ENCODE peak calls at places on chromosomes 16 and 17, in nine cellular contexts. U, V, A, X, N, E, H, J and O are unnamed samples.

GRCh38 chr16:84692451-84692850 is 7.3 kb upstream of the USP10 start:
- DNase-seq in U (no peak), V (no peak), A (peak), X (no peak), N (no peak), E (no peak), H (no peak), J (no peak), O (peak)

GRCh38 chr16:31568577-31569359 is 41.1 kb downstream of the AHSP start:
- DNase-seq in U (no peak), V (no peak), A (no peak), X (no peak), N (no peak), E (peak), H (no peak), J (peak), O (no peak)

GRCh38 chr17:65278050-65278819 is 141.1 kb downstream of the RGS9 start:
- DNase-seq in U (peak), V (peak), A (peak), X (no peak), N (peak), E (peak), H (no peak), J (peak), O (no peak)

GRCh38 chr16:70679653-70680494 is 6.0 kb downstream of the MTSS2 start:
- DNase-seq in U (peak), V (no peak), A (no peak), X (no peak), N (peak), E (peak), H (no peak), J (peak), O (no peak)

GRCh38 chr17:43406676-43407645 is 8.2 kb downstream of the ARL4D start:
- DNase-seq in U (no peak), V (no peak), A (no peak), X (no peak), N (no peak), E (peak), H (no peak), J (no peak), O (no peak)

GRCh38 chr16:64089697-64090096 is 1032.2 kb downstream of the CDH11 start:
- DNase-seq in U (no peak), V (no peak), A (peak), X (no peak), N (no peak), E (peak), H (no peak), J (peak), O (no peak)

GRCh38 chr17:81217531-81217930 is 5.2 kb downstream of the CEP131 start:
- DNase-seq in U (no peak), V (no peak), A (no peak), X (no peak), N (no peak), E (no peak), H (no peak), J (no peak), O (no peak)

GRCh38 chr16:48014349-48015135 is 141.3 kb downstream of the ABCC12 start:
- DNase-seq in U (peak), V (peak), A (peak), X (no peak), N (no peak), E (peak), H (peak), J (no peak), O (no peak)

GRCh38 chr17:59361916-59362810 is 30.7 kb downstream of the YPEL2 start:
- DNase-seq in U (no peak), V (no peak), A (no peak), X (peak), N (no peak), E (no peak), H (no peak), J (no peak), O (no peak)

GRCh38 chr17:28717578-28718316 is at the start of gene RAB34:
- DNase-seq in U (peak), V (no peak), A (no peak), X (no peak), N (no peak), E (peak), H (no peak), J (no peak), O (no peak)

GRCh38 chr17:31684901-31685300 is 174.1 kb downstream of the COPRS start:
- DNase-seq in U (no peak), V (no peak), A (no peak), X (no peak), N (no peak), E (no peak), H (no peak), J (no peak), O (no peak)

GRCh38 chr16:31452631-31453106 is 6.6 kb upstream of the ARMC5 start:
- DNase-seq in U (no peak), V (no peak), A (no peak), X (no peak), N (peak), E (peak), H (no peak), J (no peak), O (no peak)

GRCh38 chr16:89442990-89443726 is 47.2 kb downstream of the ANKRD11 start:
- DNase-seq in U (peak), V (peak), A (peak), X (no peak), N (no peak), E (no peak), H (no peak), J (peak), O (peak)

GRCh38 chr17:34519286-34519685 is 60.1 kb upstream of the TMEM132E start:
- DNase-seq in U (no peak), V (no peak), A (peak), X (no peak), N (peak), E (peak), H (no peak), J (peak), O (peak)

GRCh38 chr17:76397184-76397583 is 12.8 kb downstream of the SPHK1 start:
- DNase-seq in U (no peak), V (no peak), A (no peak), X (no peak), N (no peak), E (no peak), H (no peak), J (no peak), O (no peak)

GRCh38 chr17:51427259-51428255 is 167.2 kb downstream of the UTP18 start:
- DNase-seq in U (no peak), V (no peak), A (no peak), X (peak), N (no peak), E (no peak), H (no peak), J (peak), O (no peak)

GRCh38 chr16:67608367-67608766 is 36.6 kb upstream of the CARMIL2 start:
- DNase-seq in U (no peak), V (no peak), A (no peak), X (no peak), N (no peak), E (no peak), H (no peak), J (no peak), O (no peak)

GRCh38 chr17:57110579-57111367 is 25.7 kb downstream of the AKAP1 start:
- DNase-seq in U (no peak), V (no peak), A (no peak), X (no peak), N (no peak), E (no peak), H (no peak), J (no peak), O (peak)

DNA sequence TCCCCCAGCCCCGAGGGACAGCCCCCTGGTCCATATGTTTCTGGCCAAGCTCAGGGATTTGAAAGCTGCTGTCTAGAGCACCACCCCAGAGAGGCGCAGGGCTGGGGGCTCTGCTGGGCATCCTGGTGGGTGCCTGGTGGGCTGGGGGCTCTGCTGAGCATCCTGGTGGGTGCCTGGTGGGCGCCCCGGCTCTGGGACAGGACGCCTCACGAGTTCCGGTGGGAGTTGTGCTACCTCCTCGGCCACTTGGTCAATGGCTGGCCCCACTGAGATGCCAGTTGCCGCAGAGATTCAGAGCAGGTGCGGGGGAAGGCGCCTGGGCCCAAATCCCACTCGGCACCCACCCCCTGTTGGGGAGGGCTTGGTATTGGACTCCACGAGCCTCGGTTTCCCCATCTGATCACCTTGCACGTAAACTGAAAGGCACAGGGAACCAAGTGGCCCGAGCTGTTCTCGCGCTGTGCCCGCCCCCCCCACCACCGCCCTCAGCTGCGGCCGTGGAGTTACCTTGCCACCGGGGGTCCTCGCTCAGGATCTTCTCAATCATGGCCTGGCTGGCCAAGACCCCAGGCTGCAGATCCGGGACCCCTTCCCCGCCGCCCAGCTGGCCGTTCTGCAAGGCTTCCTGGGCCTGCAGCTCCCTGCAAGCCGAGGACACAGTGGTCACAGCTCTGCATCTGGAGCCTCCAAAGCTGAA is 13.3 kb downstream of the UNKL start:
- DNase-seq in U (no peak), V (no peak), A (no peak), X (no peak), N (no peak), E (no peak), H (no peak), J (peak), O (no peak)
- TF ChIP-seq CTCF in U (no peak), V (no peak), A (peak), X (no peak), N (no peak), E (no peak), H (no peak), J (no peak), O (no peak)

GRCh38 chr16:15598648-15599190 is 44.2 kb downstream of the MARF1 start:
- DNase-seq in U (no peak), V (no peak), A (no peak), X (no peak), N (no peak), E (no peak), H (no peak), J (no peak), O (no peak)
- H3K4me3 ChIP-seq in U (no peak), V (no peak), A (no peak), X (no peak), N (no peak), E (no peak), H (no peak), J (no peak), O (no peak)

DNA sequence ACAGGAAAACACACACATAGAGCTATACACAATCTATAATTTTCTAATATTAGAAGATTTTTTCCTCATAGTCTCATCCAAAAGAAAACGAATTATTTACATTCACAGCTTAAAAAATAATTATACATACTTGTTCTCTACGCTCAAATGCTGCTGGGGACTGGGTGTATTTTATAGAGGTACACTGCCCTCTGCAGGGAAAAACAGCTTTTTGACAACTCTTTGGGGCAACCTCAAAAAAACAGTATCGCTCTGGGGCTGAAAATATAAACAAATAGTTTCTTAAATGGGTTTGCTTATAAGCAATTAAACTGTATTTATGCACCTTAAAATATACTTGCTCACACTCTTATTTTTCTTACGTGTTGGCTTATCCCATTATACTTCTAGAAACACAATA is 261.8 kb upstream of the PSMD7 start:
- DNase-seq in U (peak), V (peak), A (peak), X (no peak), N (peak), E (peak), H (peak), J (peak), O (no peak)
- TF ChIP-seq REST in U (no peak), V (no peak), A (no peak), X (no peak), N (no peak), E (no peak), H (no peak), J (no peak), O (no peak)

GRCh38 chr16:78100162-78100467 is 661 bp downstream of the WWOX start:
- DNase-seq in U (no peak), V (no peak), A (no peak), X (no peak), N (no peak), E (no peak), H (no peak), J (no peak), O (no peak)
- TF ChIP-seq CTCF in U (no peak), V (no peak), A (no peak), X (no peak), N (no peak), E (no peak), H (no peak), J (no peak), O (no peak)